ENCODE peak calls at places on chromosomes 4 and X, in nine cellular contexts. T is anterior cingulate cortex; D is HT-29; Z is pancreas; N is renal cortical epithelial cell; K is stimulated activated CD8-positive, alpha-beta memory T cell treated with anti-CD3 and anti-CD28 coated beads, Interleukin-7, amount 100 ng/mL, for 1 hour; L is CD8-positive, alpha-beta memory T cell; W is LoVo; J is GM12878. M is an unnamed sample.

GRCh38 chr4:173360587-173361221 is 10.1 kb upstream of the SAP30 start:
- DNase-seq in T (no peak), D (peak), Z (no peak), N (peak), K (no peak), L (no peak), W (peak), J (no peak), M (peak)

GRCh38 chr4:54449999-54450398 is 207.8 kb upstream of the KIT start:
- DNase-seq in T (no peak), D (no peak), Z (no peak), N (no peak), K (no peak), L (no peak), W (no peak), J (no peak), M (no peak)

GRCh38 chr4:123340381-123340701 is 56.3 kb upstream of the SPRY1 start:
- DNase-seq in T (no peak), D (peak), Z (no peak), N (peak), K (no peak), L (no peak), W (peak), J (no peak), M (peak)

GRCh38 chrX:47278684-47279083 is 45.9 kb downstream of the USP11 start:
- DNase-seq in T (no peak), D (no peak), Z (no peak), N (no peak), K (no peak), L (no peak), W (no peak), J (no peak), M (no peak)

GRCh38 chr4:20203508-20203907 is 48.2 kb upstream of the SLIT2 start:
- DNase-seq in T (no peak), D (no peak), Z (no peak), N (no peak), K (no peak), L (no peak), W (no peak), J (no peak), M (no peak)

GRCh38 chr4:47031011-47031678 is at the start of gene GABRB1:
- DNase-seq in T (peak), D (peak), Z (peak), N (peak), K (no peak), L (no peak), W (peak), J (no peak), M (peak)

GRCh38 chrX:43962636-43963035 is 10.6 kb downstream of the NDP start:
- DNase-seq in T (no peak), D (no peak), Z (no peak), N (no peak), K (no peak), L (no peak), W (no peak), J (no peak), M (no peak)

GRCh38 chr4:165443276-165443675 is 64.5 kb downstream of the CPE start:
- DNase-seq in T (no peak), D (no peak), Z (no peak), N (peak), K (no peak), L (no peak), W (no peak), J (no peak), M (no peak)

GRCh38 chrX:13283512-13283911 is 36.3 kb downstream of the ATXN3L start:
- DNase-seq in T (no peak), D (no peak), Z (no peak), N (peak), K (no peak), L (no peak), W (no peak), J (no peak), M (no peak)

GRCh38 chr4:39097290-39097689 is 35.3 kb downstream of the KLHL5 start:
- DNase-seq in T (no peak), D (no peak), Z (no peak), N (no peak), K (no peak), L (no peak), W (no peak), J (no peak), M (no peak)

GRCh38 chrX:65522739-65523372 is 11.7 kb downstream of the LAS1L start:
- DNase-seq in T (no peak), D (no peak), Z (no peak), N (peak), K (no peak), L (no peak), W (no peak), J (no peak), M (no peak)